ENCODE peak calls at places on chromosome 5, in seven cellular contexts. Q is HuH-7, J is AG08395, V is GDM1, N is EH, M is NCI-H1105, D is GM23248. A is an unnamed sample.

GRCh38 chr5:128695791-128696520 is 157.9 kb upstream of the FBN2 start:
- DNase-seq in Q (no peak), J (no peak), V (no peak), N (peak), M (no peak), D (peak), A (no peak)

GRCh38 chr5:78806544-78806943 is 158.0 kb upstream of the LHFPL2 start:
- DNase-seq in Q (no peak), J (peak), V (no peak), N (peak), M (no peak), D (peak), A (no peak)

GRCh38 chr5:107456281-107456715 is 214.4 kb downstream of the EFNA5 start:
- DNase-seq in Q (no peak), J (no peak), V (no peak), N (no peak), M (peak), D (no peak), A (no peak)

GRCh38 chr5:73359395-73359794 is 89.2 kb downstream of the FOXD1 start:
- DNase-seq in Q (no peak), J (no peak), V (no peak), N (no peak), M (no peak), D (no peak), A (no peak)

GRCh38 chr5:19534751-19535150 is 453.2 kb downstream of the CDH18 start:
- DNase-seq in Q (no peak), J (no peak), V (no peak), N (no peak), M (no peak), D (no peak), A (no peak)

GRCh38 chr5:143495823-143496275 is 92.4 kb upstream of the NR3C1 start:
- DNase-seq in Q (no peak), J (peak), V (no peak), N (peak), M (peak), D (peak), A (no peak)

GRCh38 chr5:176436641-176437040 is 11.5 kb upstream of the FAF2 start:
- DNase-seq in Q (no peak), J (peak), V (no peak), N (peak), M (no peak), D (peak), A (no peak)

GRCh38 chr5:53603009-53603687 is 42.7 kb downstream of the NDUFS4 start:
- DNase-seq in Q (no peak), J (peak), V (no peak), N (no peak), M (no peak), D (peak), A (no peak)

GRCh38 chr5:132772291-132773070 is 4.6 kb downstream of the SEPTIN8 start:
- DNase-seq in Q (no peak), J (no peak), V (no peak), N (peak), M (no peak), D (no peak), A (no peak)

GRCh38 chr5:134026521-134027202 is 21.9 kb upstream of the VDAC1 start:
- DNase-seq in Q (peak), J (peak), V (peak), N (peak), M (no peak), D (peak), A (peak)

GRCh38 chr5:163696270-163696887 is 191.0 kb downstream of the MAT2B start:
- DNase-seq in Q (peak), J (peak), V (no peak), N (peak), M (peak), D (peak), A (peak)

GRCh38 chr5:154756871-154757646 is 1.9 kb downstream of the LARP1 start:
- DNase-seq in Q (no peak), J (peak), V (peak), N (peak), M (no peak), D (peak), A (peak)

GRCh38 chr5:4212071-4212739 is 616.6 kb downstream of the IRX1 start:
- DNase-seq in Q (no peak), J (no peak), V (no peak), N (no peak), M (no peak), D (no peak), A (no peak)

GRCh38 chr5:141223112-141223783 is at the start of gene PCDHB14:
- DNase-seq in Q (peak), J (peak), V (peak), N (peak), M (peak), D (peak), A (no peak)

GRCh38 chr5:175590471-175590881 is 67.4 kb upstream of the HRH2 start:
- DNase-seq in Q (no peak), J (peak), V (no peak), N (peak), M (no peak), D (peak), A (no peak)

GRCh38 chr5:142507528-142507927 is 178.4 kb downstream of the FGF1 start:
- DNase-seq in Q (no peak), J (no peak), V (no peak), N (no peak), M (no peak), D (no peak), A (peak)

GRCh38 chr5:55407059-55407684 is 99.4 kb downstream of the MTREX start:
- DNase-seq in Q (peak), J (peak), V (no peak), N (peak), M (no peak), D (peak), A (peak)

GRCh38 chr5:42520957-42521356 is 97.7 kb downstream of the GHR start:
- DNase-seq in Q (no peak), J (no peak), V (no peak), N (no peak), M (no peak), D (no peak), A (no peak)

GRCh38 chr5:68818870-68819269 is 274.9 kb upstream of the SLC30A5 start:
- DNase-seq in Q (no peak), J (no peak), V (no peak), N (no peak), M (no peak), D (no peak), A (no peak)

GRCh38 chr5:119411291-119411934 is 40.9 kb upstream of the HSD17B4 start:
- DNase-seq in Q (no peak), J (peak), V (no peak), N (peak), M (no peak), D (peak), A (no peak)

GRCh38 chr5:61327761-61328753 is 4.0 kb upstream of the ZSWIM6 start:
- DNase-seq in Q (peak), J (peak), V (no peak), N (peak), M (no peak), D (peak), A (no peak)

GRCh38 chr5:134551891-134552290 is 26.4 kb downstream of the JADE2 start:
- DNase-seq in Q (no peak), J (no peak), V (no peak), N (peak), M (no peak), D (peak), A (no peak)

GRCh38 chr5:113612060-113612496 is 98.6 kb downstream of the YTHDC2 start:
- DNase-seq in Q (peak), J (peak), V (no peak), N (peak), M (no peak), D (peak), A (no peak)

GRCh38 chr5:104573979-104574709 is 1011.6 kb upstream of the NUDT12 start:
- DNase-seq in Q (no peak), J (no peak), V (no peak), N (no peak), M (no peak), D (no peak), A (no peak)

GRCh38 chr5:54946306-54946705 is 39.1 kb downstream of the ESM1 start:
- DNase-seq in Q (peak), J (no peak), V (no peak), N (no peak), M (no peak), D (no peak), A (no peak)

GRCh38 chr5:168578006-168578405 is 1.2 kb downstream of the PANK3 start:
- DNase-seq in Q (no peak), J (peak), V (no peak), N (peak), M (no peak), D (peak), A (no peak)

GRCh38 chr5:180104131-180104530 is 32.6 kb upstream of the RNF130 start:
- DNase-seq in Q (no peak), J (no peak), V (no peak), N (no peak), M (no peak), D (no peak), A (no peak)

A was measured in Caco-2.